ENCODE peak calls at places on chromosomes 4 and X, in six cellular contexts. One of them, this sample, is unnamed. For H3K27me3, the result is how much of the 10 kb centered on the place peaks cover.

GRCh38 chr4:55947912-55948725 is 626 bp upstream of the CEP135 start:
- DNase-seq in GM12878: peak
- DNase-seq in SK-N-SH: peak
- DNase-seq in K562: peak
- DNase-seq in HepG2: peak
- DNase-seq in H1: no peak
- DNase-seq in this sample: peak

GRCh38 chrX:72352786-72353185 is 47.1 kb upstream of the CITED1 start:
- DNase-seq in GM12878: no peak
- DNase-seq in SK-N-SH: no peak
- DNase-seq in K562: no peak
- DNase-seq in HepG2: no peak
- DNase-seq in H1: no peak
- DNase-seq in this sample: no peak

GRCh38 chrX:123807825-123808416 is 51.9 kb upstream of the XIAP start:
- DNase-seq in GM12878: no peak
- DNase-seq in SK-N-SH: no peak
- DNase-seq in K562: no peak
- DNase-seq in HepG2: no peak
- DNase-seq in H1: no peak
- DNase-seq in this sample: no peak

GRCh38 chr4:25103423-25103822 is 56.8 kb downstream of the SEPSECS start:
- DNase-seq in GM12878: no peak
- DNase-seq in SK-N-SH: no peak
- DNase-seq in K562: no peak
- DNase-seq in HepG2: no peak
- DNase-seq in H1: no peak
- DNase-seq in this sample: no peak

GRCh38 chrX:37846141-37846540 is 1.2 kb downstream of the DYNLT3 start:
- DNase-seq in GM12878: no peak
- DNase-seq in SK-N-SH: no peak
- DNase-seq in K562: no peak
- DNase-seq in HepG2: no peak
- DNase-seq in H1: no peak
- DNase-seq in this sample: no peak

GRCh38 chrX:129701624-129702069 is 37.1 kb upstream of the XPNPEP2 start:
- DNase-seq in GM12878: no peak
- DNase-seq in SK-N-SH: no peak
- DNase-seq in K562: no peak
- DNase-seq in HepG2: no peak
- DNase-seq in H1: no peak
- DNase-seq in this sample: no peak

GRCh38 chr4:142976482-142976881 is 130.4 kb upstream of the INPP4B start:
- DNase-seq in GM12878: no peak
- DNase-seq in SK-N-SH: no peak
- DNase-seq in K562: no peak
- DNase-seq in HepG2: no peak
- DNase-seq in H1: no peak
- DNase-seq in this sample: no peak

GRCh38 chr4:67861513-67861912 is 22.3 kb downstream of the TMPRSS11D start:
- DNase-seq in GM12878: no peak
- DNase-seq in SK-N-SH: no peak
- DNase-seq in K562: no peak
- DNase-seq in HepG2: no peak
- DNase-seq in H1: no peak
- DNase-seq in this sample: no peak

GRCh38 chr4:89539374-89539773 is 231.8 kb upstream of the GPRIN3 start:
- DNase-seq in GM12878: no peak
- DNase-seq in SK-N-SH: no peak
- DNase-seq in K562: no peak
- DNase-seq in HepG2: no peak
- DNase-seq in H1: no peak
- DNase-seq in this sample: no peak

GRCh38 chr4:5798447-5798846 is 87.4 kb downstream of the EVC start:
- DNase-seq in GM12878: no peak
- DNase-seq in SK-N-SH: no peak
- DNase-seq in K562: no peak
- DNase-seq in HepG2: no peak
- DNase-seq in H1: no peak
- DNase-seq in this sample: no peak

GRCh38 chr4:7813674-7814073 is 126.0 kb downstream of the AFAP1 start:
- DNase-seq in GM12878: no peak
- DNase-seq in SK-N-SH: no peak
- DNase-seq in K562: no peak
- DNase-seq in HepG2: peak
- DNase-seq in H1: no peak
- DNase-seq in this sample: no peak

GRCh38 chrX:122817321-122817720 is 366.8 kb upstream of the GRIA3 start:
- DNase-seq in GM12878: no peak
- DNase-seq in SK-N-SH: no peak
- DNase-seq in K562: no peak
- DNase-seq in HepG2: no peak
- DNase-seq in H1: no peak
- DNase-seq in this sample: no peak

GRCh38 chr4:89753601-89754066 is 83.3 kb downstream of the SNCA start:
- DNase-seq in GM12878: no peak
- DNase-seq in SK-N-SH: peak
- DNase-seq in K562: no peak
- DNase-seq in HepG2: peak
- DNase-seq in H1: no peak
- DNase-seq in this sample: no peak

GRCh38 chr4:142124874-142125273 is 488.5 kb downstream of the IL15 start:
- DNase-seq in GM12878: no peak
- DNase-seq in SK-N-SH: no peak
- DNase-seq in K562: no peak
- DNase-seq in HepG2: no peak
- DNase-seq in H1: no peak
- DNase-seq in this sample: no peak

GRCh38 chr4:151097759-151098158 is 1.7 kb upstream of the RPS3A start:
- DNase-seq in GM12878: no peak
- DNase-seq in SK-N-SH: no peak
- DNase-seq in K562: no peak
- DNase-seq in HepG2: no peak
- DNase-seq in H1: no peak
- DNase-seq in this sample: no peak

GRCh38 chr4:15493411-15493810 is 23.7 kb downstream of the CC2D2A start:
- DNase-seq in GM12878: no peak
- DNase-seq in SK-N-SH: no peak
- DNase-seq in K562: no peak
- DNase-seq in HepG2: no peak
- DNase-seq in H1: no peak
- DNase-seq in this sample: no peak

GRCh38 chr4:26288308-26288982 is 32.4 kb upstream of the RBPJ start:
- DNase-seq in GM12878: peak
- DNase-seq in SK-N-SH: no peak
- DNase-seq in K562: no peak
- DNase-seq in HepG2: no peak
- DNase-seq in H1: no peak
- DNase-seq in this sample: peak

GRCh38 chrX:11049976-11050375 is 61.2 kb upstream of the HCCS start:
- DNase-seq in GM12878: no peak
- DNase-seq in SK-N-SH: no peak
- DNase-seq in K562: no peak
- DNase-seq in HepG2: no peak
- DNase-seq in H1: no peak
- DNase-seq in this sample: no peak

GRCh38 chrX:3393168-3393567 is 46.7 kb upstream of the MXRA5 start:
- DNase-seq in GM12878: no peak
- DNase-seq in SK-N-SH: no peak
- DNase-seq in K562: no peak
- DNase-seq in HepG2: no peak
- DNase-seq in H1: no peak
- DNase-seq in this sample: no peak

GRCh38 chrX:24264383-24264782 is 49.5 kb downstream of the SUPT20HL2 start:
- DNase-seq in GM12878: no peak
- DNase-seq in SK-N-SH: no peak
- DNase-seq in K562: no peak
- DNase-seq in HepG2: no peak
- DNase-seq in H1: no peak
- DNase-seq in this sample: no peak

GRCh38 chr4:73967891-73968290 is 13.9 kb downstream of the PF4 start:
- DNase-seq in GM12878: no peak
- DNase-seq in SK-N-SH: no peak
- DNase-seq in K562: no peak
- DNase-seq in HepG2: no peak
- DNase-seq in H1: no peak
- DNase-seq in this sample: no peak

DNA sequence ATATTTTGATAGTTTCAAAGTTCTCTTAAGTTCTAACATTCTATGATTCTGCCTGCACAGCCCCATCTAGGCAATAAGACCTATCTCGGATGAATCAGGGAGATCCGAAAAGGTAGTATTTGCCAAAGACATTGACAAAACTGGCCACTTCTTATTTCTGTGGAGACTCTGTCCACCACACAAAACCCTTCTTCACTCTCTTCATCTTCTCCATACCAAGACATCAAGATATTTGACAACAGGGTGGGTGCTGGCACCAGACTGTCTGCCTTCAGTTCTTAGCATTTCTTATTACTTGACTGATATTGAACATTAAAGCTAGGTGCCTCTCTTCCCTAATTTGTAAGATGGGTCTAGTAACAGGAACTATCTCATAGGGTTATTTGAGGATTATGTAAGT is 1.8 kb upstream of the UNC5C start:
- DNase-seq in GM12878: no peak
- DNase-seq in SK-N-SH: no peak
- DNase-seq in K562: no peak
- DNase-seq in HepG2: no peak
- DNase-seq in H1: no peak
- DNase-seq in this sample: no peak
- H3K27me3 ChIP-seq in GM12878: under half
- H3K27me3 ChIP-seq in SK-N-SH: under half
- H3K27me3 ChIP-seq in K562: under half
- H3K27me3 ChIP-seq in HepG2: under half
- H3K27me3 ChIP-seq in H1: under half
- H3K27me3 ChIP-seq in this sample: under half

DNA sequence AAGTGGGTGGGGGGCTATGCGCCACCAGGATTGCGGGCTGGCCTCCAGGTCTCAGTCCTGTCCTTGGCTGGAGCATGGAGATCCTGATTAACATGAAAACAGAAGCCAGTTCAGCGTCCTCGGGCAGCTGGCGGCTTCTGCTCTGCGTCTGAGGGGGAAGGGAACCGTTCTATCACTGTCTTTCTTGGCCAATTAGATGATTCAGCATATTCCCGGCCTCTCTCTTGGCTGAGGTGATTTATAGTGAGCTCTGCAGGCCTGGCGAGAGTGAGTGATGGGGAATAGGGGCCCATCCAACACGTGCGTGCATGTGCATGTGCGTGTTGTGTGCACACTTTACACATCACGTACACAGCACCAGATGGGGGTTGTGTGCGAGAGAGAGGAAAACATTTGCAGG is 145.8 kb upstream of the ATP6AP2 start:
- DNase-seq in GM12878: no peak
- DNase-seq in SK-N-SH: peak
- DNase-seq in K562: peak
- DNase-seq in HepG2: no peak
- DNase-seq in H1: peak
- DNase-seq in this sample: no peak
- TF ChIP-seq POLR2AphosphoS5 in GM12878: no peak
- TF ChIP-seq POLR2AphosphoS5 in SK-N-SH: no peak
- TF ChIP-seq POLR2AphosphoS5 in K562: no peak
- TF ChIP-seq POLR2AphosphoS5 in HepG2: no peak
- TF ChIP-seq POLR2AphosphoS5 in H1: no peak
- TF ChIP-seq POLR2AphosphoS5 in this sample: no peak

DNA sequence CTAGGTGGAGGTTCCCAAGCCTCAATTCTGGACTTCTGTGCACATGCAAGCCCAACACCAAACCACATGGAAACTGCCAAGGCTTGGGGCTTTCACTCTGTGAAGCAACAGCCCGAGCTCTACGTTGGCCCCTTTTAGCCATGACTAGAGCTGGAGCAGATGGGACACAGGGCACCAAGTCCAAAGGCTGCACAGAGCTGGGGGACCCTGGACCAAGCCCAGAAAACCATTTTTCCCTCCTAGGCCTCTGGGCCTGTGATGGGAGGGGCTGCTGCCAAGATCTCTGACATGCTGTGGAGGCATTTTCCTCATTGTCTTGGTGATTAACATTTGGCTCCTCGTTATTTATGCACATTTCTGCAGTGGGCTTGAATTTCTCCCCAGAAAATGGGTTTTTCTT is 258.7 kb upstream of the ACTRT1 start:
- DNase-seq in GM12878: no peak
- DNase-seq in SK-N-SH: no peak
- DNase-seq in K562: no peak
- DNase-seq in HepG2: no peak
- DNase-seq in H1: no peak
- DNase-seq in this sample: no peak
- TF ChIP-seq GABPA in GM12878: no peak
- TF ChIP-seq GABPA in SK-N-SH: no peak
- TF ChIP-seq GABPA in K562: no peak
- TF ChIP-seq GABPA in HepG2: no peak
- TF ChIP-seq GABPA in H1: no peak
- TF ChIP-seq GABPA in this sample: no peak

GRCh38 chrX:15465347-15465746 is 27.8 kb downstream of the PIR start:
- DNase-seq in GM12878: peak
- DNase-seq in SK-N-SH: peak
- DNase-seq in K562: no peak
- DNase-seq in HepG2: no peak
- DNase-seq in H1: no peak
- DNase-seq in this sample: no peak

GRCh38 chrX:15468036-15468435 is 25.1 kb downstream of the PIR start:
- DNase-seq in GM12878: no peak
- DNase-seq in SK-N-SH: peak
- DNase-seq in K562: peak
- DNase-seq in HepG2: no peak
- DNase-seq in H1: no peak
- DNase-seq in this sample: no peak

GRCh38 chrX:15469613-15470012 is 23.5 kb downstream of the PIR start:
- DNase-seq in GM12878: no peak
- DNase-seq in SK-N-SH: no peak
- DNase-seq in K562: no peak
- DNase-seq in HepG2: no peak
- DNase-seq in H1: no peak
- DNase-seq in this sample: no peak

GRCh38 chrX:15465896-15466651 is 27.1 kb downstream of the PIR start:
- DNase-seq in GM12878: no peak
- DNase-seq in SK-N-SH: no peak
- DNase-seq in K562: peak
- DNase-seq in HepG2: no peak
- DNase-seq in H1: peak
- DNase-seq in this sample: no peak

DNA sequence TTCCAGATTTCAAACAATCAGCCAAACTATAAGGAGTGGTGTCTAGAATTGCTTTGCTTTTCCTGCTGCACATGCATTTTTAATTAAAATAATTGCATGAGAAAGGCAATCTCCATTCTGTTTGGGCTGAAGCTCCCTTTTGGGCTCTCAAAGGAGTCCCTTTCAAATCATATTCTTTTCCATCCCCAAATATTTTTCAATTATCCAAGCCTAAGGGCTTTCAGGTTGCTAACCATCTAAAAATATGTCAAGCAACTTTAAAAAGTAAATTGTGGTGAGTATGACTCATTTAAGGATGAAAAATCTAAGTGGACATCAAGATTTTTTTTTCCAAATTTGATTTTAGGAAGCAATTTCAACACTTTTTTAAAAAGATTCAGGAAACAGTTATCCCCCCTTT is 28.4 kb downstream of the PIR start:
- DNase-seq in GM12878: no peak
- DNase-seq in SK-N-SH: no peak
- DNase-seq in K562: no peak
- DNase-seq in HepG2: no peak
- DNase-seq in H1: no peak
- DNase-seq in this sample: no peak
- H3K27me3 ChIP-seq in GM12878: under half
- H3K27me3 ChIP-seq in SK-N-SH: under half
- H3K27me3 ChIP-seq in K562: under half
- H3K27me3 ChIP-seq in HepG2: under half
- H3K27me3 ChIP-seq in H1: under half
- H3K27me3 ChIP-seq in this sample: under half